ENCODE peak calls at places on chromosomes 3 and 15, in eight cellular contexts. H is SK-N-SH; I is heart right ventricle; P is hepatocyte; D is left ventricle myocardium inferior; C is tibial artery; W is astrocyte; O is CD8-positive, alpha-beta T cell. X is an unnamed sample.

GRCh38 chr3:42914771-42915515 is 9.0 kb downstream of the ZNF662 start:
- DNase-seq in I (no peak), W (no peak), P (no peak), C (no peak), O (no peak), H (no peak), D (no peak), X (no peak)

GRCh38 chr3:52358362-52358940 is 42.3 kb downstream of the DNAH1 start:
- DNase-seq in P (no peak), I (no peak), D (no peak), C (no peak), H (no peak), O (no peak), W (no peak), X (no peak)

GRCh38 chr15:78004919-78005634 is 72.4 kb downstream of the TBC1D2B start:
- DNase-seq in W (peak), D (peak), C (peak), O (no peak), P (peak), I (peak), H (peak), X (peak)

GRCh38 chr3:71813073-71813472 is 28.1 kb upstream of the PROK2 start:
- DNase-seq in O (no peak), D (no peak), C (no peak), I (no peak), P (no peak), H (no peak), W (no peak), X (no peak)

GRCh38 chr3:44445786-44446185 is 31.7 kb downstream of the ZNF445 start:
- DNase-seq in D (no peak), W (no peak), H (no peak), P (no peak), O (no peak), I (no peak), C (no peak), X (no peak)

GRCh38 chr3:126711361-126711760 is 7.3 kb downstream of the CHCHD6 start:
- DNase-seq in D (no peak), O (no peak), P (no peak), C (no peak), H (no peak), W (peak), I (no peak), X (no peak)

GRCh38 chr3:51691949-51692348 is 14.9 kb upstream of the GRM2 start:
- DNase-seq in H (no peak), D (no peak), O (no peak), P (no peak), I (no peak), C (no peak), W (no peak), X (no peak)

GRCh38 chr3:48593337-48593736 is 1.8 kb downstream of the COL7A1 start:
- DNase-seq in W (no peak), I (no peak), C (no peak), O (no peak), D (no peak), H (no peak), P (no peak), X (no peak)

GRCh38 chr15:35925634-35926380 is 379.8 kb upstream of the DPH6 start:
- DNase-seq in O (no peak), D (no peak), W (peak), H (no peak), P (peak), C (no peak), I (no peak), X (no peak)

GRCh38 chr3:134094491-134094890 is 64.8 kb upstream of the SLCO2A1 start:
- DNase-seq in W (peak), I (no peak), O (no peak), D (no peak), C (no peak), H (no peak), P (no peak), X (no peak)

GRCh38 chr3:108486910-108487309 is 23.5 kb downstream of the MYH15 start:
- DNase-seq in I (peak), W (peak), D (peak), P (peak), O (no peak), H (peak), C (no peak), X (no peak)

GRCh38 chr3:178967184-178967532 is 104.5 kb downstream of the ZMAT3 start:
- DNase-seq in D (no peak), P (no peak), O (no peak), I (no peak), C (no peak), H (no peak), W (no peak), X (no peak)

GRCh38 chr3:27500051-27500450 is 15.9 kb upstream of the SLC4A7 start:
- DNase-seq in H (no peak), C (no peak), O (no peak), I (no peak), D (no peak), P (no peak), W (no peak), X (no peak)

GRCh38 chr3:121819236-121819635 is 15.6 kb downstream of the IQCB1 start:
- DNase-seq in H (no peak), I (no peak), C (no peak), O (no peak), D (no peak), P (no peak), W (no peak), X (no peak)

GRCh38 chr15:101795455-101795854 is 7.9 kb upstream of the OR4F6 start:
- DNase-seq in I (no peak), D (no peak), H (no peak), P (no peak), W (peak), O (no peak), C (no peak), X (no peak)

GRCh38 chr15:45550436-45550835 is 27.9 kb upstream of the SLC30A4 start:
- DNase-seq in P (no peak), I (no peak), O (no peak), H (no peak), C (no peak), D (no peak), W (peak), X (no peak)

GRCh38 chr15:91077029-91077428 is 23.0 kb upstream of the SV2B start:
- DNase-seq in P (no peak), O (no peak), H (no peak), C (no peak), I (no peak), W (no peak), D (no peak), X (no peak)

GRCh38 chr15:71352765-71353164 is 237.5 kb downstream of the THSD4 start:
- DNase-seq in O (no peak), D (no peak), C (no peak), I (no peak), W (no peak), H (no peak), P (no peak), X (no peak)

GRCh38 chr3:179286331-179286730 is 35.4 kb upstream of the KCNMB3 start:
- DNase-seq in P (no peak), D (no peak), O (no peak), H (no peak), W (no peak), C (no peak), I (no peak), X (no peak)

GRCh38 chr15:51401872-51402517 is 60.5 kb downstream of the GLDN start:
- DNase-seq in D (peak), O (no peak), W (no peak), H (peak), C (peak), I (peak), P (peak), X (peak)

GRCh38 chr15:33700695-33701303 is 267.5 kb upstream of the CHRM5 start:
- DNase-seq in H (peak), D (peak), P (peak), C (peak), W (peak), O (peak), I (peak), X (peak)

GRCh38 chr3:128549283-128550112 is 56.5 kb upstream of the GATA2 start:
- DNase-seq in D (peak), W (peak), C (peak), I (peak), H (peak), P (peak), O (no peak), X (peak)

GRCh38 chr3:128767351-128767750 is 41.4 kb downstream of the RAB7A start:
- DNase-seq in O (no peak), W (no peak), C (no peak), H (no peak), I (no peak), P (no peak), D (no peak), X (no peak)

GRCh38 chr15:66147440-66147839 is 106.1 kb downstream of the MEGF11 start:
- DNase-seq in O (no peak), P (no peak), I (no peak), C (no peak), H (no peak), D (no peak), W (no peak), X (no peak)

GRCh38 chr3:196440041-196440537 is 7.9 kb upstream of the UBXN7 start:
- DNase-seq in H (no peak), W (peak), D (peak), I (peak), O (no peak), P (no peak), C (no peak), X (no peak)

GRCh38 chr3:99878005-99878404 is 60.3 kb downstream of the CMSS1 start:
- DNase-seq in I (no peak), O (no peak), C (no peak), D (no peak), P (peak), H (no peak), W (peak), X (no peak)

GRCh38 chr15:75136118-75136517 is 65.6 kb upstream of the C15orf39 start:
- DNase-seq in P (no peak), W (no peak), C (no peak), I (no peak), D (no peak), H (no peak), O (no peak), X (no peak)
- H3K27ac ChIP-seq in P (no peak), W (no peak), C (no peak), I (no peak), D (no peak), H (no peak), O (no peak), X (no peak)

GRCh38 chr3:66450389-66451022 is 50.3 kb downstream of the LRIG1 start:
- DNase-seq in I (peak), O (no peak), D (peak), W (peak), H (no peak), P (no peak), C (peak), X (no peak)
- H3K4me3 ChIP-seq in I (peak), O (no peak), D (peak), W (no peak), H (peak), P (no peak), C (peak), X (no peak)

DNA sequence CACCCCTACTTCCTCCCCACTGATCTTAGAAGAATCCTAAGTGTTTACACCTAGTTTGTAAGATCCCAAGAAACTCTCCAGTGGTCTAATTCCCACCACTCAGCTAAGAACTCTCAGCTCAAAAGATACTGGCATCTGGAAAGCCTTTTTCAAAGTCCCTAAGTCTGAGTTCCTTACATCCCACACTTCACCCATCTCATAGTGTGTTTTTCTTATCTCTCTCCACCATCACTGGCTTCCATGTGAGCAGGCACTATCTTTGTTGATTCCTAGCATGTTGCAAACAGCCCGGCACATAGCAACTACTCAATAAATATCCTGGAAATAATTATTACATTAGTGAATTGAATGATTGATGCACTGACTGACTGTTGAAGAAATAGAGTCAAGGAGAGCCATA is 173.7 kb downstream of the FHIT start:
- DNase-seq in O (no peak), I (no peak), W (no peak), C (no peak), P (no peak), D (no peak), H (no peak), X (no peak)
- H3K27ac ChIP-seq in O (no peak), I (no peak), W (no peak), C (no peak), P (no peak), D (no peak), H (no peak), X (no peak)

DNA sequence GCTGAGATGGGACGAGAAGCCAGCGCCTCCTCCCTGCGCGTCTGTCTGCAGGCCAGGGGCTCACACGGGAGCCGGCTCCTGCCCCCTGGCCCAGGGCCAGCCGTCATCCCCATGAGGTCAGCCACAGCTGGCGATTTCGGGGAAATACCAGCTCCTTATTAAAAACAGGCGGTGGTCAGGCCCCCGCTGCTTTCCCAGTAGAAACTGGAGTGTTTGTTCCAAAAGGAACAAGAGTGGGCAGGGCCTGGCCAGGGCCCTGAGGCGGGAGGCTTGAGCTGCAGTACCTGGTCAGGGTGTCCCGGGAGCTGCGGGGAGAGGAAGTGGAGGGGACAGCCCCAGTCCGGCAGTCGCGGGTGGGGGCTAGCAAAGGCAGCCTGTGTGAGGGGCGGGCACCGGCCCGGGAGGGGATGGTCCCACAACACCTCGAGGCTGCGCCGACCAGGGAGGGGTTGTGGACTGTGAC is 17.8 kb downstream of the MYL3 start:
- DNase-seq in C (peak), H (peak), O (no peak), D (peak), P (peak), I (peak), W (peak), X (no peak)
- H3K4me3 ChIP-seq in C (peak), H (peak), O (peak), D (peak), P (peak), I (peak), W (peak), X (peak)

GRCh38 chr3:106115557-106115956 is 246.7 kb upstream of the CBLB start:
- DNase-seq in W (no peak), P (no peak), I (no peak), O (no peak), D (no peak), H (no peak), C (no peak), X (no peak)
- H3K27ac ChIP-seq in W (no peak), P (no peak), I (no peak), O (no peak), D (no peak), H (no peak), C (no peak), X (no peak)

GRCh38 chr3:13073042-13073906 is at the start of gene IQSEC1:
- DNase-seq in W (no peak), D (peak), C (peak), O (peak), P (peak), I (peak), H (peak), X (peak)
- H3K4me3 ChIP-seq in W (no peak), D (peak), C (peak), O (peak), P (no peak), I (peak), H (peak), X (peak)

GRCh38 chr3:177904661-177905060 is 631.6 kb upstream of the KCNMB2 start:
- DNase-seq in W (peak), H (no peak), O (no peak), P (no peak), C (no peak), I (no peak), D (no peak), X (no peak)
- H3K27ac ChIP-seq in W (peak), H (peak), O (no peak), P (no peak), C (peak), I (no peak), D (peak), X (peak)